ENCODE peak calls at places on chromosomes 4 and X, in six cellular contexts. One of them, this sample, is unnamed.
A peak's percentile ranks its signal among the peaks of the same experiment; 100 is the strongest.

GRCh38 chr4:80070880-80071620 is 2.0 kb downstream of the ANTXR2 start:
- DNase-seq in dorsolateral prefrontal cortex: no peak
- DNase-seq in mammary epithelial cell: no peak
- DNase-seq in body of pancreas: no peak
- DNase-seq in heart left ventricle: no peak
- DNase-seq in HepG2: peak; percentile 34
- DNase-seq in this sample: no peak

GRCh38 chr4:98617358-98618047 is 40.9 kb downstream of the TSPAN5 start:
- DNase-seq in dorsolateral prefrontal cortex: no peak
- DNase-seq in mammary epithelial cell: no peak
- DNase-seq in body of pancreas: no peak
- DNase-seq in heart left ventricle: no peak
- DNase-seq in HepG2: no peak
- DNase-seq in this sample: no peak

GRCh38 chr4:54525602-54526001 is 132.2 kb upstream of the KIT start:
- DNase-seq in dorsolateral prefrontal cortex: no peak
- DNase-seq in mammary epithelial cell: peak; percentile 88
- DNase-seq in body of pancreas: no peak
- DNase-seq in heart left ventricle: no peak
- DNase-seq in HepG2: no peak
- DNase-seq in this sample: no peak

GRCh38 chrX:123753656-123754350 is 21.0 kb upstream of the THOC2 start:
- DNase-seq in dorsolateral prefrontal cortex: no peak
- DNase-seq in mammary epithelial cell: no peak
- DNase-seq in body of pancreas: no peak
- DNase-seq in heart left ventricle: no peak
- DNase-seq in HepG2: no peak
- DNase-seq in this sample: no peak

GRCh38 chrX:148593987-148594386 is 93.6 kb downstream of the AFF2 start:
- DNase-seq in dorsolateral prefrontal cortex: no peak
- DNase-seq in mammary epithelial cell: no peak
- DNase-seq in body of pancreas: no peak
- DNase-seq in heart left ventricle: no peak
- DNase-seq in HepG2: no peak
- DNase-seq in this sample: no peak

GRCh38 chr4:1644906-1645657 is 39.0 kb downstream of the FAM53A start:
- DNase-seq in dorsolateral prefrontal cortex: peak; percentile 83
- DNase-seq in mammary epithelial cell: peak; percentile 62
- DNase-seq in body of pancreas: no peak
- DNase-seq in heart left ventricle: peak; percentile 56
- DNase-seq in HepG2: no peak
- DNase-seq in this sample: peak; percentile 58

GRCh38 chr4:167934216-167934615 is 158.1 kb upstream of the ANXA10 start:
- DNase-seq in dorsolateral prefrontal cortex: no peak
- DNase-seq in mammary epithelial cell: no peak
- DNase-seq in body of pancreas: no peak
- DNase-seq in heart left ventricle: no peak
- DNase-seq in HepG2: no peak
- DNase-seq in this sample: no peak

GRCh38 chrX:80511969-80512760 is 91.9 kb downstream of the TENT5D start:
- DNase-seq in dorsolateral prefrontal cortex: no peak
- DNase-seq in mammary epithelial cell: no peak
- DNase-seq in body of pancreas: no peak
- DNase-seq in heart left ventricle: no peak
- DNase-seq in HepG2: no peak
- DNase-seq in this sample: no peak

GRCh38 chrX:118510076-118510475 is 14.5 kb downstream of the DOCK11 start:
- DNase-seq in dorsolateral prefrontal cortex: no peak
- DNase-seq in mammary epithelial cell: no peak
- DNase-seq in body of pancreas: no peak
- DNase-seq in heart left ventricle: no peak
- DNase-seq in HepG2: no peak
- DNase-seq in this sample: no peak

GRCh38 chrX:84469226-84469625 is 33.0 kb downstream of the HDX start:
- DNase-seq in dorsolateral prefrontal cortex: no peak
- DNase-seq in mammary epithelial cell: peak; percentile 32
- DNase-seq in body of pancreas: no peak
- DNase-seq in heart left ventricle: no peak
- DNase-seq in HepG2: no peak
- DNase-seq in this sample: no peak

GRCh38 chr4:148376151-148376550 is 66.1 kb downstream of the NR3C2 start:
- DNase-seq in dorsolateral prefrontal cortex: no peak
- DNase-seq in mammary epithelial cell: peak; percentile 62
- DNase-seq in body of pancreas: peak; percentile 77
- DNase-seq in heart left ventricle: peak; percentile 55
- DNase-seq in HepG2: peak; percentile 94
- DNase-seq in this sample: peak; percentile 59

GRCh38 chr4:153507679-153508073 is 41.5 kb downstream of the TMEM131L start:
- DNase-seq in dorsolateral prefrontal cortex: no peak
- DNase-seq in mammary epithelial cell: no peak
- DNase-seq in body of pancreas: peak; percentile 73
- DNase-seq in heart left ventricle: no peak
- DNase-seq in HepG2: no peak
- DNase-seq in this sample: no peak

GRCh38 chrX:68685722-68686683 is 38.5 kb downstream of the STARD8 start:
- DNase-seq in dorsolateral prefrontal cortex: no peak
- DNase-seq in mammary epithelial cell: peak; percentile 10
- DNase-seq in body of pancreas: no peak
- DNase-seq in heart left ventricle: peak; percentile 55
- DNase-seq in HepG2: no peak
- DNase-seq in this sample: peak; percentile 49

GRCh38 chrX:107117993-107118321 is 665 bp downstream of the RBM41 start:
- DNase-seq in dorsolateral prefrontal cortex: no peak
- DNase-seq in mammary epithelial cell: no peak
- DNase-seq in body of pancreas: no peak
- DNase-seq in heart left ventricle: no peak
- DNase-seq in HepG2: no peak
- DNase-seq in this sample: no peak

GRCh38 chr4:77072195-77072753 is 3.5 kb downstream of the CCNI start:
- DNase-seq in dorsolateral prefrontal cortex: no peak
- DNase-seq in mammary epithelial cell: peak; percentile 83
- DNase-seq in body of pancreas: peak; percentile 70
- DNase-seq in heart left ventricle: no peak
- DNase-seq in HepG2: peak; percentile 2
- DNase-seq in this sample: no peak

GRCh38 chr4:127622923-127623754 is 9.6 kb upstream of the INTU start:
- DNase-seq in dorsolateral prefrontal cortex: peak; percentile 39
- DNase-seq in mammary epithelial cell: peak; percentile 64
- DNase-seq in body of pancreas: peak; percentile 29
- DNase-seq in heart left ventricle: no peak
- DNase-seq in HepG2: peak; percentile 5
- DNase-seq in this sample: peak; percentile 34

GRCh38 chr4:97153042-97153441 is 990.2 kb downstream of the STPG2 start:
- DNase-seq in dorsolateral prefrontal cortex: no peak
- DNase-seq in mammary epithelial cell: peak; percentile 7
- DNase-seq in body of pancreas: no peak
- DNase-seq in heart left ventricle: no peak
- DNase-seq in HepG2: peak; percentile 1
- DNase-seq in this sample: no peak
- TF ChIP-seq CTCF in dorsolateral prefrontal cortex: peak; percentile 21
- TF ChIP-seq CTCF in mammary epithelial cell: peak; percentile 14
- TF ChIP-seq CTCF in body of pancreas: peak; percentile 21
- TF ChIP-seq CTCF in heart left ventricle: no peak
- TF ChIP-seq CTCF in HepG2: no peak
- TF ChIP-seq CTCF in this sample: peak; percentile 12

DNA sequence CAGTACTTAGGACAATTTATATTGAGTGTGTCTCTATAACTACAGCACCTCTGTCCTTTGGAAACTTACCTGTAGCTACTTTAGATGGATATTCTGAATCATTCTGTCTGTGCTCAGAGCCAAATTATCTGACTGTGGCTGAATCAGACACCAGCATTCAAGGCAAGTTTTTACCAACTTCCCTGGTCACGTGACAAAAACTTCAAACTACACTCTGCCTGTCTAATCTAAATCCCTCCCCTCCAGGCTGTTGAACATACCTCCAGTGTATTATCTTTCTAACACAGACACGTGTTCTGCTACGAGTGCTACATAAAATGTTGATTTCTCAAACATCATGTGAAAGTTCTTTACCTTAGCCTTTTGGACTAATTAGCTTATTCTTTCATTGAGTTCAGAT is 641.2 kb upstream of the CPEB2 start:
- DNase-seq in dorsolateral prefrontal cortex: no peak
- DNase-seq in mammary epithelial cell: peak; percentile 55
- DNase-seq in body of pancreas: no peak
- DNase-seq in heart left ventricle: no peak
- DNase-seq in HepG2: no peak
- DNase-seq in this sample: no peak
- H3K4me3 ChIP-seq in dorsolateral prefrontal cortex: no peak overlapping the region
- H3K4me3 ChIP-seq in mammary epithelial cell: no peak overlapping the region
- H3K4me3 ChIP-seq in body of pancreas: no peak overlapping the region
- H3K4me3 ChIP-seq in heart left ventricle: no peak overlapping the region
- H3K4me3 ChIP-seq in HepG2: no peak overlapping the region
- H3K4me3 ChIP-seq in this sample: no peak overlapping the region

DNA sequence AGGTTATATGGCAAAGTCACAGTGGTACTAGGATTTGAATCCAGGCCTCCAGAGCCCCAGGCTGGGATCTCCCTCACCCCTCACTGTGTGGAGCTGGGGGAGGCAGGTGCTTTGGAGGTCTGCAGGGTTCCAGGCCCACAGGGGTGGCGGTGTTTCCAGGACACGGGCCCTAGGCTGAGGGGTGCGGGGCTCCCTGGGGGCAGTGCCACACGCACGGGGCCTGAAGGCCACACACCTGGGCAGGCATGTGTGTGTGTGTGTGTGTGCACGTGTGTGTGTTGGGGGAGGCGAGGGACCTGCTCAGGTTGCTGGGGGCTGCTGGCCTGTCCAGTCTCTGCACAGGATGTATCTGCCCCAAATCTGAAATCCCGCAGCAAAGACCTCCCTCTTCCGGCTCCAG is 18.8 kb downstream of the SH3TC1 start:
- DNase-seq in dorsolateral prefrontal cortex: no peak
- DNase-seq in mammary epithelial cell: no peak
- DNase-seq in body of pancreas: no peak
- DNase-seq in heart left ventricle: no peak
- DNase-seq in HepG2: no peak
- DNase-seq in this sample: no peak
- H3K27ac ChIP-seq in dorsolateral prefrontal cortex: no peak overlapping the region
- H3K27ac ChIP-seq in mammary epithelial cell: no peak overlapping the region
- H3K27ac ChIP-seq in body of pancreas: no peak overlapping the region
- H3K27ac ChIP-seq in heart left ventricle: no peak overlapping the region
- H3K27ac ChIP-seq in HepG2: no peak overlapping the region
- H3K27ac ChIP-seq in this sample: no peak overlapping the region

GRCh38 chr4:7021930-7022658 is 21.1 kb upstream of the TADA2B start:
- DNase-seq in dorsolateral prefrontal cortex: no peak
- DNase-seq in mammary epithelial cell: peak; percentile 69
- DNase-seq in body of pancreas: no peak
- DNase-seq in heart left ventricle: no peak
- DNase-seq in HepG2: no peak
- DNase-seq in this sample: no peak
- TF ChIP-seq CTCF in dorsolateral prefrontal cortex: no peak
- TF ChIP-seq CTCF in mammary epithelial cell: no peak
- TF ChIP-seq CTCF in body of pancreas: no peak
- TF ChIP-seq CTCF in heart left ventricle: no peak
- TF ChIP-seq CTCF in HepG2: no peak
- TF ChIP-seq CTCF in this sample: no peak

DNA sequence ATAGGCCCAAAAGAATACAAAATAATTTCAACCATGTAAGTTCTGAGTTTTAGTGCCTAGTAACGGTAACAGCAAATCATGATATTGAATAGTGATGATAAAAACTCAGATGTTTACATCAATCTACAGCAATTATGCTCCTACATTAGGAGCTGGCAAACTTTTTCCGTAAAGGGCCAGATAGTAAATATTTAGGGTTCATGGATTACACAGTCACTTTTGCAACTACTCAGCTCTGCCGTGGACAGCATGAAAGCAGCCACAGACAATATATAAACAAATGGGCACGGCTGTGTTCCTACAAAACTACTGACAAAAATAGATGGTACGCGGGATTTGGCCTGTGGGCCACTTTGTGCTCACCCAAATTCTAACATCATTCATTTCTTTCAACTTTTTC is 167.8 kb upstream of the NAP1L5 start:
- DNase-seq in dorsolateral prefrontal cortex: no peak
- DNase-seq in mammary epithelial cell: no peak
- DNase-seq in body of pancreas: no peak
- DNase-seq in heart left ventricle: no peak
- DNase-seq in HepG2: no peak
- DNase-seq in this sample: no peak
- H3K4me3 ChIP-seq in dorsolateral prefrontal cortex: no peak overlapping the region
- H3K4me3 ChIP-seq in mammary epithelial cell: no peak overlapping the region
- H3K4me3 ChIP-seq in body of pancreas: no peak overlapping the region
- H3K4me3 ChIP-seq in heart left ventricle: no peak overlapping the region
- H3K4me3 ChIP-seq in HepG2: no peak overlapping the region
- H3K4me3 ChIP-seq in this sample: no peak overlapping the region

GRCh38 chr4:105807496-105807895 is 87.8 kb upstream of the NPNT start:
- DNase-seq in dorsolateral prefrontal cortex: no peak
- DNase-seq in mammary epithelial cell: no peak
- DNase-seq in body of pancreas: no peak
- DNase-seq in heart left ventricle: no peak
- DNase-seq in HepG2: no peak
- DNase-seq in this sample: no peak
- H3K27ac ChIP-seq in dorsolateral prefrontal cortex: no peak overlapping the region
- H3K27ac ChIP-seq in mammary epithelial cell: no peak overlapping the region
- H3K27ac ChIP-seq in body of pancreas: no peak overlapping the region
- H3K27ac ChIP-seq in heart left ventricle: no peak overlapping the region
- H3K27ac ChIP-seq in HepG2: no peak overlapping the region
- H3K27ac ChIP-seq in this sample: no peak overlapping the region

DNA sequence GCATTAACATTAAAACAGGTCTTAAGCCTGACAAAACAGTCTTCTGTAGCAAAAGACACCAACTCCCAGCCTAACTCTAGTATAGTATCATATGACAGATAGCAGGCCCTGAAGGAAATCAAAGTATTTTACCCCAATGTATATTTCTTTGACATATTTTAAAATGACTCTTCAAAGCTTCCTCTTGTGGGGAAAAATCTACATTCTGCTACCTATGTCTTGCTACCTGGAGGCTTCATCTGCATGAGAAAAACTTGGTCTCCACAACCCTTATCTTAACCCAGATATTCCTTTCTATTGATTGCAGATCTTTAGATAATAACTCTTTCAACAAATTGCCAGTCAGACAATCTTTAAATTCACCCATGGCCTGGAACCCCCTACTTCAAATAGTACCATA is 1620.4 kb downstream of the PCDH7 start:
- DNase-seq in dorsolateral prefrontal cortex: no peak
- DNase-seq in mammary epithelial cell: no peak
- DNase-seq in body of pancreas: no peak
- DNase-seq in heart left ventricle: no peak
- DNase-seq in HepG2: no peak
- DNase-seq in this sample: no peak
- TF ChIP-seq CTCF in dorsolateral prefrontal cortex: no peak
- TF ChIP-seq CTCF in mammary epithelial cell: no peak
- TF ChIP-seq CTCF in body of pancreas: no peak
- TF ChIP-seq CTCF in heart left ventricle: no peak
- TF ChIP-seq CTCF in HepG2: no peak
- TF ChIP-seq CTCF in this sample: no peak

DNA sequence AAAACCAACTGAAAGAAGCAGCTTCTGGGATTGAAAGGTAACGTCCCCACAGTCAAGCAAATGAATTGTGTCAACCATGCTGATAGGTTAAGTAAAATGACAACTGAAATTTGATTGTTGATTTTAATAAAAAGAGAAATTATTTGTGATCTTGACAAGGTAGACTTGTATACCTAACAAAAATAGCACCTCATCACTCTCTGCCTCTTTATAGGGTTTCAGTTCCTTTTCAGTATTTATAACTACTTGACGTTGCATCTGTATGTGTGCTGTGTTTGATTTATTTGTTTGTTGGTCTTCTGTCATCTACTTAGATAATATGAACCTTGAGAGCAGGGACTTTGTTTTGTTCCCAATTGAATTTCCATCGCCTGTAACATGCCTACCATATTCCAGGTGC is 7.9 kb upstream of the PPP3CA start:
- DNase-seq in dorsolateral prefrontal cortex: no peak
- DNase-seq in mammary epithelial cell: no peak
- DNase-seq in body of pancreas: no peak
- DNase-seq in heart left ventricle: no peak
- DNase-seq in HepG2: no peak
- DNase-seq in this sample: no peak
- H3K4me3 ChIP-seq in dorsolateral prefrontal cortex: no peak overlapping the region
- H3K4me3 ChIP-seq in mammary epithelial cell: no peak overlapping the region
- H3K4me3 ChIP-seq in body of pancreas: no peak overlapping the region
- H3K4me3 ChIP-seq in heart left ventricle: no peak overlapping the region
- H3K4me3 ChIP-seq in HepG2: no peak overlapping the region
- H3K4me3 ChIP-seq in this sample: no peak overlapping the region

GRCh38 chr4:95798727-95799126 is 41.2 kb upstream of the PDHA2 start:
- DNase-seq in dorsolateral prefrontal cortex: no peak
- DNase-seq in mammary epithelial cell: no peak
- DNase-seq in body of pancreas: no peak
- DNase-seq in heart left ventricle: no peak
- DNase-seq in HepG2: no peak
- DNase-seq in this sample: no peak
- H3K27ac ChIP-seq in dorsolateral prefrontal cortex: no peak overlapping the region
- H3K27ac ChIP-seq in mammary epithelial cell: no peak overlapping the region
- H3K27ac ChIP-seq in body of pancreas: no peak overlapping the region
- H3K27ac ChIP-seq in heart left ventricle: no peak overlapping the region
- H3K27ac ChIP-seq in HepG2: no peak overlapping the region
- H3K27ac ChIP-seq in this sample: no peak overlapping the region